ENCODE peak calls at places on chromosomes 7 and 10, in four cellular contexts. P, Y, K and L are unnamed samples.

GRCh38 chr10:132699411-132700167 is 86.4 kb downstream of the NKX6-2 start:
- DNase-seq in K (no peak), P (no peak), Y (no peak), L (no peak)

GRCh38 chr10:47260505-47261111 is 39.4 kb upstream of the GDF10 start:
- DNase-seq in P (no peak), K (no peak), Y (no peak), L (no peak)

GRCh38 chr7:130150587-130150986 is 54.6 kb downstream of the TMEM209 start:
- DNase-seq in Y (no peak), K (no peak), P (no peak), L (no peak)

GRCh38 chr7:143003393-143004051 is 23.4 kb downstream of the OR9A2 start:
- DNase-seq in P (peak; percentile 73), Y (peak; percentile 71), K (peak; percentile 18), L (peak; percentile 40)

GRCh38 chr7:64574481-64575159 is 11.7 kb upstream of the ZNF680 start:
- DNase-seq in Y (no peak), P (peak; percentile 69), K (no peak), L (no peak)

GRCh38 chr10:132061465-132062180 is 4.1 kb upstream of the JAKMIP3 start:
- DNase-seq in P (no peak), K (no peak), Y (no peak), L (no peak)

GRCh38 chr7:128874140-128875031 is 11.7 kb downstream of the ATP6V1F start:
- DNase-seq in P (no peak), Y (no peak), K (no peak), L (no peak)

GRCh38 chr7:3588341-3588740 is 287.3 kb downstream of the SDK1 start:
- DNase-seq in K (no peak), Y (no peak), P (no peak), L (no peak)

GRCh38 chr7:106893591-106893990 is 28.5 kb downstream of the PIK3CG start:
- DNase-seq in K (no peak), P (no peak), Y (no peak), L (no peak)

GRCh38 chr10:72567421-72567820 is 58.5 kb downstream of the MICU1 start:
- DNase-seq in Y (no peak), K (no peak), P (peak; percentile 43), L (peak; percentile 10)

GRCh38 chr7:91239772-91240171 is 24.5 kb upstream of the FZD1 start:
- DNase-seq in K (no peak), Y (no peak), P (no peak), L (no peak)

GRCh38 chr7:123154231-123154860 is 45.4 kb downstream of the SLC13A1 start:
- DNase-seq in K (peak; percentile 75), P (peak; percentile 95), Y (peak; percentile 20), L (peak; percentile 88)

GRCh38 chr7:155959894-155960293 is 147.6 kb upstream of the SHH start:
- DNase-seq in K (no peak), P (no peak), Y (no peak), L (no peak)

GRCh38 chr7:42350801-42351200 is 113.8 kb upstream of the GLI3 start:
- DNase-seq in P (peak; percentile 22), Y (no peak), K (no peak), L (no peak)

GRCh38 chr10:132836832-132837540 is 51.0 kb upstream of the NKX6-2 start:
- DNase-seq in P (peak; percentile 43), Y (no peak), K (no peak), L (no peak)

GRCh38 chr7:157599491-157599890 is 262.7 kb downstream of the DNAJB6 start:
- DNase-seq in Y (no peak), K (no peak), P (no peak), L (no peak)

GRCh38 chr7:69782917-69783684 is 184.8 kb downstream of the AUTS2 start:
- DNase-seq in K (peak; percentile 93), P (no peak), Y (no peak), L (no peak)

GRCh38 chr7:138370956-138371355 is 89.1 kb upstream of the TRIM24 start:
- DNase-seq in Y (no peak), P (peak; percentile 74), K (no peak), L (no peak)

GRCh38 chr10:124142960-124143359 is 49.6 kb upstream of the CHST15 start:
- DNase-seq in Y (no peak), K (no peak), P (no peak), L (no peak)

GRCh38 chr10:118062798-118063238 is 16.1 kb upstream of the RAB11FIP2 start:
- DNase-seq in Y (no peak), K (no peak), P (no peak), L (no peak)

GRCh38 chr10:15255961-15256360 is 87.5 kb upstream of the NMT2 start:
- DNase-seq in K (no peak), P (no peak), Y (no peak), L (no peak)

GRCh38 chr7:72336887-72337821 is 75.0 kb downstream of the CALN1 start:
- DNase-seq in P (no peak), Y (no peak), K (no peak), L (no peak)

GRCh38 chr7:154096-154835 is 38.1 kb upstream of the FAM20C start:
- DNase-seq in Y (no peak), K (no peak), P (no peak), L (no peak)

GRCh38 chr10:3623746-3624145 is 161.3 kb downstream of the KLF6 start:
- DNase-seq in Y (no peak), P (peak; percentile 93), K (peak; percentile 57), L (peak; percentile 68)

GRCh38 chr10:22003111-22003963 is at the start of gene DNAJC1:
- DNase-seq in P (peak; percentile 94), Y (peak; percentile 85), K (peak; percentile 82), L (peak; percentile 95)

GRCh38 chr10:63554666-63555065 is 33.5 kb downstream of the REEP3 start:
- DNase-seq in Y (no peak), K (peak; percentile 96), P (peak; percentile 92), L (peak; percentile 90)

GRCh38 chr10:133394801-133395221 is 854 bp downstream of the MTG1 start:
- DNase-seq in P (no peak), Y (no peak), K (no peak), L (no peak)

GRCh38 chr10:122567056-122567660 is 6.6 kb downstream of the DMBT1 start:
- DNase-seq in Y (no peak), P (peak; percentile 57), K (no peak), L (peak; percentile 8)

GRCh38 chr10:75404335-75405200 is 3.0 kb upstream of the ZNF503 start:
- DNase-seq in P (no peak), Y (no peak), K (no peak), L (no peak)